ENCODE peak calls at places on chromosomes 2 and 18, in ten cellular contexts. F is cardiac muscle cell; W is CD8-positive, alpha-beta T cell; I is astrocyte of the spinal cord; R is psoas muscle; B is neural crest cell; O is right lobe of liver; N is left lung; Q is epithelial cell of esophagus; L is mucosa of descending colon. Y is an unnamed sample.

GRCh38 chr2:222891890-222892289 is 31.1 kb downstream of the ACSL3 start:
- DNase-seq in F (no peak), W (no peak), I (peak; percentile 37), R (no peak), B (no peak), O (no peak), N (no peak), Q (no peak), L (no peak), Y (no peak)

GRCh38 chr2:161077367-161078210 is 82.6 kb upstream of the TANK start:
- DNase-seq in F (peak; percentile 86), W (peak; percentile 25), I (peak; percentile 19), R (no peak), B (no peak), O (no peak), N (peak; percentile 38), Q (peak; percentile 41), L (no peak), Y (no peak)

GRCh38 chr2:1512321-1513289 is 99.3 kb downstream of the TPO start:
- DNase-seq in F (no peak), W (no peak), I (no peak), R (no peak), B (no peak), O (no peak), N (peak; percentile 22), Q (no peak), L (no peak), Y (no peak)

GRCh38 chr2:204177977-204178522 is 241.5 kb downstream of the ICOS start:
- DNase-seq in F (peak; percentile 39), W (peak; percentile 52), I (no peak), R (peak; percentile 61), B (peak; percentile 24), O (peak; percentile 54), N (no peak), Q (peak; percentile 48), L (peak; percentile 74), Y (peak; percentile 70)

GRCh38 chr2:235716875-235717496 is 223.1 kb downstream of the AGAP1 start:
- DNase-seq in F (peak; percentile 13), W (no peak), I (no peak), R (no peak), B (no peak), O (no peak), N (no peak), Q (no peak), L (no peak), Y (no peak)

GRCh38 chr2:138572318-138572717 is 70.7 kb downstream of the SPOPL start:
- DNase-seq in F (peak; percentile 18), W (no peak), I (no peak), R (no peak), B (no peak), O (no peak), N (no peak), Q (peak; percentile 2), L (no peak), Y (no peak)

GRCh38 chr2:66495788-66496640 is 61.1 kb downstream of the MEIS1 start:
- DNase-seq in F (peak; percentile 88), W (no peak), I (peak; percentile 87), R (peak; percentile 54), B (no peak), O (peak; percentile 77), N (no peak), Q (peak; percentile 97), L (no peak), Y (no peak)

GRCh38 chr2:159051656-159052055 is 83.2 kb downstream of the TANC1 start:
- DNase-seq in F (peak; percentile 48), W (no peak), I (no peak), R (no peak), B (no peak), O (no peak), N (no peak), Q (no peak), L (no peak), Y (no peak)

GRCh38 chr2:24592436-24593100 is 101.5 kb downstream of the NCOA1 start:
- DNase-seq in F (no peak), W (no peak), I (no peak), R (no peak), B (no peak), O (no peak), N (no peak), Q (no peak), L (no peak), Y (no peak)

GRCh38 chr2:148253716-148254115 is 232.8 kb downstream of the MBD5 start:
- DNase-seq in F (no peak), W (no peak), I (peak; percentile 26), R (no peak), B (no peak), O (no peak), N (no peak), Q (peak; percentile 89), L (no peak), Y (no peak)

DNA sequence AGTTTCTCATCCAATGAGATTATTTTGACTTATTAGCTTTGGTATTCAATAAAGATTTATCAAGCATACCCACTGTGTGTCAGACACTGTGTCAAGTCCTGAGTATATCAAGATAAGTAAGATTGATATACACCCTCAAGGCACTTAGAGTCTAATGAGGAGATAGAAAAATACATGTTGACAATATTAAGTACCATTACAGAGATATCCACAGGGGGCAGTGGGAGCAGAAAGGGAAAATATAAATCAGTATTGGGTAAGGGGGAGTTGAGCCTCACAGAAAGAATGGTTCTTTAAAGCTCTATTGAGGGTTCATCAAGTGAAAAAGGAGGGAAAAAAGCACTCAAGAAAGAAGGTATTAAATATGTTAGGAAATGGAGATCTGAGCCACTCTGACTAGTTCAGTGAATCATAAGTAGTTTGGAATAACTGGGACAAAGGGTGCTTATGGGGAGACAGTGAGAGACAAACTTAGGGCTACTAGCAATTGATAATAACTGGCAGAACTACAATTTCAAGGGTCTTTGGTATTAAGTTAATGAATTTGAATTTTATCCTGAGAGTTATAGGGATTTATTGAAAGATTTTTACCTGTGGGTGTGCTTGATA is 45.5 kb upstream of the SLC8A1 start:
- DNase-seq in F (no peak), W (no peak), I (no peak), R (no peak), B (no peak), O (no peak), N (no peak), Q (peak; percentile 26), L (no peak), Y (no peak)
- TF ChIP-seq CTCF in F (no peak), W (no peak), I (no peak), R (no peak), B (peak; percentile 21), O (no peak), N (no peak), Q (no peak), L (no peak), Y (no peak)

GRCh38 chr18:77067315-77068061 is 65.1 kb downstream of the MBP start:
- DNase-seq in F (peak; percentile 92), W (peak; percentile 56), I (peak; percentile 96), R (peak; percentile 73), B (no peak), O (no peak), N (peak; percentile 78), Q (peak; percentile 78), L (no peak), Y (peak; percentile 86)
- TF ChIP-seq CTCF in F (peak; percentile 4), W (no peak), I (peak; percentile 7), R (peak; percentile 22), B (no peak), O (no peak), N (no peak), Q (no peak), L (no peak), Y (no peak)

GRCh38 chr2:187906021-187906420 is 351.8 kb upstream of the TFPI start:
- DNase-seq in F (no peak), W (no peak), I (no peak), R (no peak), B (no peak), O (no peak), N (no peak), Q (no peak), L (no peak), Y (no peak)
- TF ChIP-seq CTCF in F (no peak), W (no peak), I (no peak), R (no peak), B (no peak), O (no peak), N (no peak), Q (no peak), L (no peak), Y (no peak)

GRCh38 chr2:175418224-175418843 is 236.8 kb upstream of the ATP5MC3 start:
- DNase-seq in F (no peak), W (no peak), I (no peak), R (no peak), B (no peak), O (no peak), N (no peak), Q (no peak), L (no peak), Y (no peak)

GRCh38 chr2:175414872-175415487 is 233.5 kb upstream of the ATP5MC3 start:
- DNase-seq in F (peak; percentile 72), W (no peak), I (peak; percentile 66), R (peak; percentile 53), B (peak; percentile 63), O (peak; percentile 71), N (peak; percentile 66), Q (peak; percentile 68), L (peak; percentile 39), Y (peak; percentile 61)
- TF ChIP-seq CTCF in F (peak; percentile 66), W (no peak), I (peak; percentile 77), R (peak; percentile 56), B (peak; percentile 74), O (peak; percentile 63), N (peak; percentile 43), Q (peak; percentile 72), L (no peak), Y (peak; percentile 56)

DNA sequence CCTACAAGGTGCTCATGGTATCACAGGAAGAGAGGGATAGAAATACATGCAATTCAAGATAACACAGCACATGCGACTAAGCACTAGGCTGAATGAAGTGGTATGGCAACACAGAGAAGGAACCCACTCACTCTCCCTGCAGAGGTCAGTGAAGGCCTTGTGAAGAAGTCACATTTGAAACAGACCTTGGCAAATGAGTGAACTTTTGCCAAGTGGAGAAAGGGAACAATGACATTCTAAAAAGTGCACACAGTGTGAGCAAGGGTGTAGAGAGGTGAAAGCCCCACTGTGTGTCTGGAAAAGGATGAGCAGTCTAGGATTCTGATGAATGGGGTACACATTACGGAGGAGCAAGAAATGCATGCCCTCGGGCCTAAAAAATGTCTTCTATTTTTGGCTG is 23.3 kb downstream of the KLF7 start:
- DNase-seq in F (no peak), W (no peak), I (no peak), R (no peak), B (no peak), O (no peak), N (no peak), Q (no peak), L (no peak), Y (no peak)
- TF ChIP-seq CTCF in F (no peak), W (no peak), I (no peak), R (peak; percentile 24), B (peak; percentile 25), O (no peak), N (no peak), Q (no peak), L (no peak), Y (no peak)

Y was measured in upper lobe of right lung.